ENCODE peak calls at places on chromosomes 7 and 10, in four cellular contexts. K is endodermal cell, F is cardiac muscle cell, D is GM06990. O is an unnamed sample.

GRCh38 chr10:35208536-35208935 is 81.9 kb downstream of the CREM start:
- DNase-seq in K (no peak), F (peak), D (peak), O (no peak)

GRCh38 chr10:93315261-93315660 is 166.9 kb downstream of the MYOF start:
- DNase-seq in K (peak), F (peak), D (no peak), O (no peak)

GRCh38 chr10:86599729-86600128 is 54.6 kb upstream of the OPN4 start:
- DNase-seq in K (peak), F (no peak), D (no peak), O (no peak)

GRCh38 chr7:27071622-27072390 is 24.0 kb downstream of the HOXA1 start:
- DNase-seq in K (no peak), F (no peak), D (no peak), O (no peak)

GRCh38 chr10:17472481-17473227 is 18.3 kb upstream of the ST8SIA6 start:
- DNase-seq in K (peak), F (no peak), D (no peak), O (no peak)

GRCh38 chr7:69599879-69600764 is 1.8 kb downstream of the AUTS2 start:
- DNase-seq in K (no peak), F (peak), D (peak), O (no peak)

GRCh38 chr7:99102809-99103690 is 40.9 kb downstream of the SMURF1 start:
- DNase-seq in K (no peak), F (no peak), D (peak), O (no peak)

GRCh38 chr7:734214-734613 is 7.1 kb upstream of the PRKAR1B start:
- DNase-seq in K (no peak), F (no peak), D (no peak), O (no peak)

GRCh38 chr7:129013048-129013721 is 41.7 kb downstream of the TNPO3 start:
- DNase-seq in K (no peak), F (no peak), D (no peak), O (no peak)

GRCh38 chr7:50416509-50417299 is 33.4 kb downstream of the FIGNL1 start:
- DNase-seq in K (peak), F (no peak), D (peak), O (no peak)

GRCh38 chr7:23277359-23277989 is 21.7 kb upstream of the MALSU1 start:
- DNase-seq in K (peak), F (peak), D (peak), O (peak)

GRCh38 chr7:76002822-76003221 is 8.4 kb upstream of the TMEM120A start:
- DNase-seq in K (no peak), F (no peak), D (no peak), O (no peak)

GRCh38 chr7:130275826-130276291 is 9.2 kb downstream of the CPA2 start:
- DNase-seq in K (no peak), F (no peak), D (no peak), O (no peak)

GRCh38 chr10:127132434-127132833 is 64.0 kb downstream of the INSYN2A start:
- DNase-seq in K (no peak), F (no peak), D (no peak), O (no peak)

GRCh38 chr10:77442790-77443189 is 194.8 kb downstream of the KCNMA1 start:
- DNase-seq in K (peak), F (no peak), D (no peak), O (no peak)

GRCh38 chr7:107232568-107233090 is 63.8 kb downstream of the HBP1 start:
- DNase-seq in K (no peak), F (peak), D (no peak), O (no peak)

GRCh38 chr7:30142710-30143109 is 7.9 kb downstream of the MTURN start:
- DNase-seq in K (no peak), F (peak), D (no peak), O (no peak)

GRCh38 chr10:61902448-61903183 is 1.1 kb downstream of the ARID5B start:
- DNase-seq in K (peak), F (peak), D (peak), O (no peak)

GRCh38 chr10:5971315-5971832 is 6.0 kb downstream of the IL15RA start:
- DNase-seq in K (no peak), F (peak), D (peak), O (no peak)

GRCh38 chr7:104017001-104017400 is 27.5 kb upstream of the RELN start:
- DNase-seq in K (no peak), F (peak), D (no peak), O (no peak)

GRCh38 chr10:101032637-101033201 is 1.7 kb downstream of the SFXN3 start:
- DNase-seq in K (no peak), F (peak), D (no peak), O (peak)

GRCh38 chr7:151817981-151818673 is 58.8 kb downstream of the PRKAG2 start:
- DNase-seq in K (no peak), F (no peak), D (no peak), O (no peak)

GRCh38 chr10:29482591-29483421 is 152.0 kb downstream of the SVIL start:
- DNase-seq in K (peak), F (peak), D (no peak), O (peak)

GRCh38 chr7:35971133-35971995 is 170.5 kb downstream of the SEPTIN7 start:
- DNase-seq in K (no peak), F (peak), D (no peak), O (no peak)

GRCh38 chr7:4715385-4715770 is 33.3 kb downstream of the FOXK1 start:
- DNase-seq in K (no peak), F (peak), D (no peak), O (no peak)

GRCh38 chr10:110628161-110628560 is 16.0 kb upstream of the RBM20 start:
- DNase-seq in K (no peak), F (no peak), D (no peak), O (no peak)

GRCh38 chr10:94129393-94130130 is 135.8 kb downstream of the PLCE1 start:
- DNase-seq in K (no peak), F (peak), D (no peak), O (no peak)

GRCh38 chr7:37284805-37285211 is 163.9 kb downstream of the ELMO1 start:
- DNase-seq in K (peak), F (peak), D (peak), O (no peak)

GRCh38 chr7:130662426-130662825 is 6.1 kb downstream of the COPG2 start:
- DNase-seq in K (no peak), F (no peak), D (no peak), O (no peak)

GRCh38 chr7:139153832-139154231 is 44.3 kb upstream of the ZC3HAV1 start:
- DNase-seq in K (no peak), F (peak), D (no peak), O (peak)

GRCh38 chr7:108805808-108806397 is 236.2 kb downstream of the DNAJB9 start:
- DNase-seq in K (peak), F (peak), D (no peak), O (peak)

GRCh38 chr7:70681847-70682350 is 450.0 kb upstream of the GALNT17 start:
- DNase-seq in K (peak), F (no peak), D (no peak), O (no peak)

GRCh38 chr7:19117081-19117869 is at the start of gene TWIST1:
- DNase-seq in K (peak), F (peak), D (no peak), O (peak)

GRCh38 chr10:70378122-70378521 is 4.3 kb downstream of the LRRC20 start:
- DNase-seq in K (no peak), F (peak), D (no peak), O (peak)

GRCh38 chr10:132810807-132811700 is 25.1 kb upstream of the NKX6-2 start:
- DNase-seq in K (no peak), F (no peak), D (no peak), O (no peak)

GRCh38 chr10:67788028-67788886 is 49.7 kb downstream of the DNAJC12 start:
- DNase-seq in K (peak), F (peak), D (peak), O (peak)
- TF ChIP-seq CTCF in K (peak), F (peak), D (peak), O (peak)

DNA sequence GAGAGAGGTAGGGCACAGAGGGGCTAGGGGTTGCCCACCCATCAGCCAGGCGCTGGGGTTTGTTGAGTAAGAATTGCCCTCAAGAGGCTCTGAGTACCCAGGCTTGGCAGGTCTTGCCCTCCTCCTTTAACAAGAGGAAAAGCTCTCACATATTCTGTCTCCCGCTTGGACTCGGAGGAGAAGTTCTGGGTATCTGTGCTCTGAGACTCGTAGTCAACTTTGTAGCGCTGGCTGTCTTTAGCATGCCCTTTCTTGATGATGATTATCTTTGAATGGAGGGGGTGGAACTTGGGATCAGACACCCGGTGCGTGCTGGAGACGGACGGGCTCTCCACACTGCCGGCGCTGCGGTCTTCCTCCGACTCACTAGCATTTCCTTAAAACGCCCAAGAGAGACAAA is 4.0 kb downstream of the IGFBP3 start:
- DNase-seq in K (no peak), F (no peak), D (no peak), O (no peak)
- H3K4me3 ChIP-seq in K (no peak), F (no peak), D (no peak), O (no peak)

DNA sequence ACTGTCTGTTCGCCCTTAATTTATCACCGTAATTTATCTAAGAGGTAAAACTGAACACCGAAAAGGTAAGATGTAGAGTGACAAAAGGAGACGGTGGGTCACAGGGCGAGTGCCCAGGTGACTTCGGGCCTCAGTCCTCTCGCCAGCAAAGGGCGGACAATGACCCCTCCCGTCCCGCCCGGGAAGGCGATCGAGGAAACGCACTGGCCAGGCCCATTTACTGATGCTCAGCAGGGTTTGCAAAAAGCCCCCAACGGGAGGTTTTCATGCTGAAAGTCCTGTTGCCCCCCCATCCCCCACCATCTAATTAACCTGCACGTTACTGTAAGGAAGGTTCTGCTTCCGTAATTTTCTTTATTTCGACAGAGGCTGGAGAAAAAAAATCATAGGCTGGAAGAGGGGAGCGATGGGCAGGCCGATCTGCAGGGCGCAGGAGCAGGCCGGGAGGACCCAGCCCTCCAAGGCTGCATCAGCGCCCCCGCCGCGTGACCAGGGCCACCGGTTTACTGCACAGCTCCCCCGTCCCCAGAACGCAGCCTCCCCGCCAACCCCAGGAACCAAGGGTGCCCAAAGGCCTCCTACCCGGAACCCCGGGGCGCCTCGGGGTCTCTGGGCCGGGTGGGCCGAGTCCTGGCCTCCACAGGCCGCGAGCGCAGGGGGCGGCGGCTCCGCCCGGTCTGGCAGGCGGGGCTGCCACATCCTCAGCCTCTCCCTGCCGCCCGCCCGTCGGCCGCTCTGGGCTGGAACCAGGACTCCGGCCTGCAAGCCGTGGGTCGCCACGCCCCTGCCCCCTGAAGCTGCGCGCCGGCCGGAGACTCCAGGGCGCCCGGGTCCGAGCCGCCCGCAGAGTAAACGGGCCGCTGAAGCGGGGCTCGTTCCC is 637 bp downstream of the OAT start:
- DNase-seq in K (peak), F (peak), D (peak), O (no peak)
- TF ChIP-seq CTCF in K (peak), F (peak), D (peak), O (no peak)

GRCh38 chr7:16298221-16298620 is 123.1 kb downstream of the CRPPA start:
- DNase-seq in K (no peak), F (no peak), D (no peak), O (no peak)

GRCh38 chr7:16295558-16295957 is 125.8 kb downstream of the CRPPA start:
- DNase-seq in K (no peak), F (no peak), D (no peak), O (no peak)

GRCh38 chr7:16293669-16294425 is 127.5 kb downstream of the CRPPA start:
- DNase-seq in K (no peak), F (no peak), D (no peak), O (no peak)
- H3K4me3 ChIP-seq in K (no peak), F (no peak), D (no peak), O (no peak)